ENCODE peak calls at places on chromosome 16, in seven cellular contexts. D, R, N, B, K, Y and I are unnamed samples.

GRCh38 chr16:78988361-78988992 is 612.1 kb downstream of the MAF start:
- DNase-seq in D (no peak), R (no peak), N (no peak), B (no peak), K (no peak), Y (no peak), I (no peak)

GRCh38 chr16:87057291-87057881 is 259.8 kb downstream of the C16orf95 start:
- DNase-seq in D (peak), R (no peak), N (no peak), B (peak), K (no peak), Y (no peak), I (no peak)

GRCh38 chr16:50501251-50501650 is 46.9 kb upstream of the NKD1 start:
- DNase-seq in D (no peak), R (no peak), N (no peak), B (no peak), K (no peak), Y (no peak), I (no peak)

GRCh38 chr16:30875881-30876791 is 17.7 kb downstream of the BCL7C start:
- DNase-seq in D (no peak), R (no peak), N (peak), B (peak), K (peak), Y (peak), I (no peak)

GRCh38 chr16:1773703-1774455 is 945 bp upstream of the MRPS34 start:
- DNase-seq in D (peak), R (no peak), N (no peak), B (peak), K (no peak), Y (peak), I (no peak)

GRCh38 chr16:75264531-75264998 is 13.1 kb upstream of the BCAR1 start:
- DNase-seq in D (peak), R (no peak), N (no peak), B (peak), K (no peak), Y (no peak), I (no peak)

GRCh38 chr16:27226476-27226875 is 23.1 kb downstream of the KDM8 start:
- DNase-seq in D (no peak), R (no peak), N (no peak), B (no peak), K (peak), Y (no peak), I (no peak)

GRCh38 chr16:1548727-1549126 is 15.3 kb downstream of the TMEM204 start:
- DNase-seq in D (no peak), R (no peak), N (no peak), B (no peak), K (no peak), Y (no peak), I (no peak)

GRCh38 chr16:88782454-88783390 is 2.3 kb downstream of the PIEZO1 start:
- DNase-seq in D (peak), R (no peak), N (peak), B (peak), K (no peak), Y (peak), I (no peak)

GRCh38 chr16:70267516-70267915 is 15.8 kb upstream of the EXOSC6 start:
- DNase-seq in D (peak), R (no peak), N (peak), B (peak), K (no peak), Y (peak), I (no peak)

GRCh38 chr16:49857423-49858181 is 1.7 kb upstream of the ZNF423 start:
- DNase-seq in D (peak), R (no peak), N (peak), B (peak), K (peak), Y (peak), I (no peak)

GRCh38 chr16:67190041-67190440 is at the start of gene EXOC3L1:
- DNase-seq in D (no peak), R (no peak), N (no peak), B (no peak), K (no peak), Y (no peak), I (no peak)

GRCh38 chr16:58198022-58198683 is at the start of gene CSNK2A2:
- DNase-seq in D (peak), R (peak), N (peak), B (peak), K (peak), Y (peak), I (peak)

GRCh38 chr16:30382398-30383015 is at the start of gene SEPTIN1:
- DNase-seq in D (no peak), R (no peak), N (peak), B (no peak), K (peak), Y (peak), I (no peak)

GRCh38 chr16:59045496-59045895 is 311.4 kb upstream of the GOT2 start:
- DNase-seq in D (no peak), R (no peak), N (no peak), B (peak), K (no peak), Y (no peak), I (no peak)

GRCh38 chr16:79658301-79659001 is 57.9 kb upstream of the MAF start:
- DNase-seq in D (peak), R (peak), N (no peak), B (peak), K (no peak), Y (no peak), I (peak)

GRCh38 chr16:88282221-88283041 is 100.3 kb upstream of the ZNF469 start:
- DNase-seq in D (peak), R (peak), N (no peak), B (peak), K (no peak), Y (no peak), I (no peak)

GRCh38 chr16:66717112-66717675 is 20.7 kb upstream of the CMTM4 start:
- DNase-seq in D (peak), R (peak), N (no peak), B (peak), K (no peak), Y (peak), I (no peak)

GRCh38 chr16:50702725-50703124 is 9.3 kb downstream of the NOD2 start:
- DNase-seq in D (no peak), R (no peak), N (no peak), B (no peak), K (no peak), Y (no peak), I (no peak)

GRCh38 chr16:50269061-50269705 is 2.8 kb downstream of the ADCY7 start:
- DNase-seq in D (no peak), R (no peak), N (no peak), B (no peak), K (no peak), Y (no peak), I (no peak)

GRCh38 chr16:59478806-59479205 is 744.7 kb upstream of the GOT2 start:
- DNase-seq in D (no peak), R (no peak), N (no peak), B (peak), K (no peak), Y (no peak), I (peak)

GRCh38 chr16:88088161-88088581 is 136.9 kb downstream of the BANP start:
- DNase-seq in D (peak), R (no peak), N (no peak), B (peak), K (no peak), Y (no peak), I (no peak)

GRCh38 chr16:58843675-58844074 is 109.6 kb upstream of the GOT2 start:
- DNase-seq in D (peak), R (no peak), N (no peak), B (peak), K (peak), Y (peak), I (no peak)

GRCh38 chr16:79843631-79844043 is 243.1 kb upstream of the MAF start:
- DNase-seq in D (no peak), R (no peak), N (no peak), B (no peak), K (no peak), Y (no peak), I (no peak)

GRCh38 chr16:73735018-73735417 is 561.6 kb upstream of the PSMD7 start:
- DNase-seq in D (peak), R (peak), N (no peak), B (peak), K (no peak), Y (no peak), I (peak)

GRCh38 chr16:11240636-11241473 is 15.1 kb downstream of the SOCS1 start:
- DNase-seq in D (no peak), R (no peak), N (no peak), B (no peak), K (peak), Y (no peak), I (no peak)

GRCh38 chr16:85205747-85206471 is 93.6 kb upstream of the CIBAR2 start:
- DNase-seq in D (peak), R (no peak), N (no peak), B (no peak), K (no peak), Y (no peak), I (no peak)
- H3K4me3 ChIP-seq in D (no peak), R (no peak), N (no peak), B (no peak), K (no peak), Y (no peak), I (no peak)

DNA sequence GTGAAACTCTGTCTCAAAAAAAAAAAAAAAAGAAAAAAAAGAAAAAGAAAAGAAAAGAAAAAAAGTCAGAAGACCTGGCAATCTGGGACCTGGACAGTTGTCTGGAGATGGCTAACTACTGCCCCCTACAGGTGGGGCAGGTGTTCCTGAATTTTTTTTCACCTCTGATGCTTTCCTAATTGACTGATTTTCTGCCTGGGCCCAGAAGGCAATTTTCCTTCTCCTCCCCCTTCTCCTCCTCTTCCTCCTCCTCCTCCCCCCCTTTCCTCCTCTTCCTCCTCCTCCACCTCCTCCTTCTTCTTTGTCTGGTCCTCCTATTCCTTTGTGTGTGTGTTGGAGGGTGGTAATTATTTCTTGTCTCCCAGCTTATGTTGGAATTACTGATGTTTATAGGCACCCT is 26.7 kb downstream of the IRX5 start:
- DNase-seq in D (no peak), R (no peak), N (no peak), B (no peak), K (peak), Y (peak), I (no peak)
- TF ChIP-seq CTCF in D (peak), R (peak), N (no peak), B (peak), K (peak), Y (peak), I (peak)

GRCh38 chr16:4938683-4939030 is 1.7 kb upstream of the PPL start:
- DNase-seq in D (peak), R (no peak), N (no peak), B (peak), K (no peak), Y (no peak), I (no peak)
- H3K4me3 ChIP-seq in D (no peak), R (no peak), N (no peak), B (no peak), K (no peak), Y (no peak), I (no peak)

DNA sequence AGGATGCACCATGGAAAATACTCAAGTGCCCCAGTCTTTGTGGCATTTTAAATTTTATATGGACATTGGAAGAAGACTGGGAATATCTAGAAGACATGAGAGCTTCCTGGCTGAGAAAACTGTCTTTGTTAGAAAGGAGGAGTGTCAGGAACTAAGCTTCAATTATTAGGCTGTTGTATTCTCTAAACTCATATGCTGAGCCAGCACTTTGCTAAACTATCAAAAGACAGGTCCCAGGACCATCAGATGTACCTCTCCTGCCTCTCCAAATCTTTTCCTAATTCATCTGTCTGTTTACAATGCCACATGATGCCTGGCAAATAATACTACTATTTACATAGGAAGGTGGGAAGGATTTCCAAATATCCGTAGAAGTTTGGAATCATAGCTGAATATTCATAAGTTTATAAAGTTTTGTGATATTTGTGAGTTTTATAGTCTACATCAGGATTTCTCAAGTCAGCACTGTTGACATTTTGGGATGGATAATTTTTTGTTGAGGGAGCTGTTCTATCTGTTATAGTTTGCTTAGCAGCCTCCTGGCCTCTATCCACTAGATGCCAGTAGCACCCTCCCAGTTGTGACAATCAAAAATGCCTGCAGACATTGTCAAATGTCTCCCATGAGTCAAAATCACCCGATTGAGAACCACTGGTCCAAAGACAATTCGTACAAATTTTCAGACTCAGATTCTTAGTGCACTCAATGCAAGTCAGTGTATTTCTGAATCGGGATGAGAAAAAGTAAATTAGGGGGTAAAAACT is 61.2 kb upstream of the NETO2 start:
- DNase-seq in D (no peak), R (no peak), N (no peak), B (no peak), K (no peak), Y (no peak), I (no peak)
- TF ChIP-seq CTCF in D (no peak), R (peak), N (no peak), B (no peak), K (no peak), Y (peak), I (no peak)